ENCODE peak calls at places on chromosomes 2 and 18, in nine cellular contexts. H is stomach, X is ovary, Y is HepG2, G is upper lobe of left lung, L is transverse colon, F is sigmoid colon, N is SK-N-SH, A is tibial nerve. B is an unnamed sample. For H3K36me3, the result is how much of the 10 kb centered on the place peaks cover.

GRCh38 chr2:52336951-52337350 is 1305.0 kb upstream of the NRXN1 start:
- DNase-seq in H (no peak), L (no peak), Y (no peak), G (no peak), N (no peak), A (no peak), X (no peak), F (no peak), B (no peak)

GRCh38 chr18:53261241-53261640 is 921.2 kb downstream of the DCC start:
- DNase-seq in N (no peak), G (no peak), Y (no peak), F (no peak), X (no peak), A (no peak), L (no peak), H (no peak), B (no peak)

GRCh38 chr2:73920577-73921545 is 5.8 kb upstream of the DGUOK start:
- DNase-seq in N (peak), F (peak), X (no peak), A (no peak), L (peak), H (peak), Y (peak), G (peak), B (no peak)

GRCh38 chr2:44777542-44777941 is 164.0 kb upstream of the SIX3 start:
- DNase-seq in G (no peak), A (no peak), H (no peak), N (no peak), Y (no peak), L (peak), X (no peak), F (no peak), B (no peak)

GRCh38 chr18:76209597-76209996 is 285.4 kb downstream of the ZNF516 start:
- DNase-seq in N (no peak), Y (no peak), A (no peak), F (no peak), G (no peak), H (no peak), L (no peak), X (no peak), B (no peak)

GRCh38 chr2:106183093-106183837 is 10.8 kb downstream of the UXS1 start:
- DNase-seq in G (no peak), Y (no peak), L (no peak), X (no peak), F (no peak), N (no peak), H (no peak), A (no peak), B (no peak)

GRCh38 chr2:136863468-136863867 is 98.1 kb downstream of the THSD7B start:
- DNase-seq in L (no peak), F (no peak), G (no peak), N (no peak), Y (no peak), H (no peak), X (no peak), A (no peak), B (no peak)

GRCh38 chr2:20637147-20637546 is 13.8 kb downstream of the HS1BP3 start:
- DNase-seq in X (peak), L (no peak), N (no peak), F (peak), H (peak), A (no peak), Y (no peak), G (no peak), B (no peak)

GRCh38 chr18:44691148-44691925 is 10.6 kb downstream of the SETBP1 start:
- DNase-seq in A (no peak), F (no peak), N (no peak), X (no peak), G (no peak), L (no peak), H (no peak), Y (no peak), B (no peak)

GRCh38 chr18:46341989-46342525 is 237.9 kb downstream of the HAUS1 start:
- DNase-seq in G (no peak), F (peak), N (no peak), X (no peak), Y (no peak), L (no peak), H (no peak), A (no peak), B (no peak)

GRCh38 chr2:121490734-121491133 is 39.9 kb upstream of the RNU4ATAC start:
- DNase-seq in H (no peak), A (no peak), Y (no peak), X (no peak), G (no peak), N (no peak), F (no peak), L (no peak), B (no peak)

GRCh38 chr2:110807520-110807919 is 75.1 kb downstream of the ACOXL start:
- DNase-seq in X (no peak), N (no peak), L (no peak), Y (no peak), F (no peak), G (no peak), H (no peak), A (no peak), B (no peak)

GRCh38 chr2:70984576-70985282 is 6.3 kb downstream of the ANKRD53 start:
- DNase-seq in L (peak), X (peak), F (peak), G (peak), H (peak), N (peak), Y (no peak), A (no peak), B (peak)

GRCh38 chr2:174438146-174438886 is 42.8 kb downstream of the SCRN3 start:
- DNase-seq in N (no peak), L (no peak), F (peak), H (no peak), X (no peak), Y (no peak), G (no peak), A (peak), B (no peak)

GRCh38 chr2:237858294-237859081 is 935 bp upstream of the RAMP1 start:
- DNase-seq in F (peak), L (peak), H (peak), X (peak), A (peak), N (peak), Y (peak), G (peak), B (peak)

GRCh38 chr2:44943031-44943692 is 1.7 kb downstream of the SIX3 start:
- DNase-seq in Y (no peak), G (no peak), H (no peak), X (no peak), A (no peak), N (peak), F (no peak), L (no peak), B (no peak)

GRCh38 chr2:54838585-54839035 is 115.1 kb downstream of the EML6 start:
- DNase-seq in F (peak), G (peak), N (peak), H (peak), L (peak), Y (peak), A (peak), X (peak), B (no peak)

GRCh38 chr2:109102588-109103233 is 26.3 kb upstream of the SH3RF3 start:
- DNase-seq in X (no peak), A (no peak), F (no peak), Y (no peak), L (no peak), G (peak), H (no peak), N (no peak), B (no peak)

GRCh38 chr2:12769492-12770105 is 52.9 kb downstream of the TRIB2 start:
- DNase-seq in Y (no peak), A (no peak), H (no peak), X (no peak), G (no peak), L (no peak), N (no peak), F (peak), B (peak)

GRCh38 chr18:68723539-68723938 is 8.6 kb upstream of the TMX3 start:
- DNase-seq in L (no peak), A (no peak), H (no peak), F (no peak), N (no peak), G (no peak), Y (no peak), X (no peak), B (no peak)

GRCh38 chr2:38109732-38110181 is 33.8 kb upstream of the CYP1B1 start:
- DNase-seq in L (no peak), A (no peak), X (no peak), N (no peak), Y (peak), G (no peak), H (no peak), F (no peak), B (no peak)

GRCh38 chr2:233446121-233446520 is 91.8 kb downstream of the DGKD start:
- DNase-seq in Y (no peak), G (no peak), A (no peak), F (no peak), X (no peak), N (no peak), H (no peak), L (no peak), B (no peak)

GRCh38 chr2:198715304-198715703 is 742.4 kb downstream of the SATB2 start:
- DNase-seq in Y (no peak), A (no peak), H (no peak), F (no peak), L (no peak), G (no peak), N (no peak), X (no peak), B (no peak)

GRCh38 chr2:145652992-145653545 is 1133.2 kb upstream of the ZEB2 start:
- DNase-seq in H (no peak), Y (no peak), A (no peak), F (no peak), G (no peak), N (no peak), L (no peak), X (no peak), B (no peak)

GRCh38 chr18:50632895-50633515 is 73.1 kb downstream of the MAPK4 start:
- DNase-seq in X (no peak), A (no peak), Y (no peak), F (peak), N (no peak), L (peak), G (no peak), H (no peak), B (no peak)

GRCh38 chr2:33762636-33763035 is 163.5 kb upstream of the FAM98A start:
- DNase-seq in H (no peak), X (no peak), F (no peak), G (no peak), Y (no peak), A (no peak), N (no peak), L (no peak), B (no peak)
- H3K36me3 ChIP-seq in H (under half), X (under half), F (under half), G (under half), Y (under half), A (under half), N (under half), L (under half), B (under half)

DNA sequence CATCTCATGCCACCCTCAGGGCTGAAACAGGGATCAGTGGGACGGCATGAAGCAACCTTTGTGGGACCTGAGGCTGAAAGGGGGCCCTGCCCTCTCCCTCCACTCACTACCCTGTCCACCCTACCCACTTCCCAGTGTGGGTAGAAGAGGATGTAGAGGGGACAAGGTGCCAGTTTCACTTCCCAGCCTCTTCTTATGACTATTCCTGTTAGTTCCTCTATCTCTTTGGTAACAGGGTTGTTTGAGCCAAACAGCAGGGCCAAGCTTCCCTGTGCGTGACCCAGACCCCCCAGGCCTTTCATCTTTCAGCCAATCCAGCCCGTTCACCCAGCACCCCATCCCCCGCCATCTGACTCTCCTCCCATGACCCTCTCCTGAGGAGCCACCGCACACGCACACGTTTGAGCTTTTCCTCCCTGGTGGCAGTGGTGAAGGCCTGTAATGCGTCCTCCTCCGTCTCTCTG is 82.3 kb downstream of the STPG4 start:
- DNase-seq in Y (no peak), L (peak), A (no peak), F (no peak), G (peak), N (peak), H (peak), X (peak), B (no peak)
- TF ChIP-seq EP300 in Y (no peak), L (no peak), A (no peak), F (no peak), G (peak), N (no peak), H (no peak), X (no peak), B (no peak)

GRCh38 chr2:98732430-98733051 is 1.6 kb upstream of the MGAT4A start:
- DNase-seq in G (no peak), X (no peak), H (no peak), A (no peak), Y (no peak), N (no peak), L (no peak), F (no peak), B (no peak)

GRCh38 chr2:98730053-98730850 is 680 bp downstream of the MGAT4A start:
- DNase-seq in N (peak), H (peak), X (peak), Y (peak), F (peak), A (peak), L (peak), G (peak), B (no peak)

GRCh38 chr2:98729652-98730051 is 1.3 kb downstream of the MGAT4A start:
- DNase-seq in L (no peak), F (no peak), N (no peak), Y (no peak), X (no peak), A (no peak), H (no peak), G (no peak), B (no peak)

GRCh38 chr2:98731709-98732349 is 897 bp upstream of the MGAT4A start:
- DNase-seq in F (no peak), A (no peak), N (no peak), H (no peak), X (no peak), G (no peak), Y (peak), L (peak), B (no peak)

DNA sequence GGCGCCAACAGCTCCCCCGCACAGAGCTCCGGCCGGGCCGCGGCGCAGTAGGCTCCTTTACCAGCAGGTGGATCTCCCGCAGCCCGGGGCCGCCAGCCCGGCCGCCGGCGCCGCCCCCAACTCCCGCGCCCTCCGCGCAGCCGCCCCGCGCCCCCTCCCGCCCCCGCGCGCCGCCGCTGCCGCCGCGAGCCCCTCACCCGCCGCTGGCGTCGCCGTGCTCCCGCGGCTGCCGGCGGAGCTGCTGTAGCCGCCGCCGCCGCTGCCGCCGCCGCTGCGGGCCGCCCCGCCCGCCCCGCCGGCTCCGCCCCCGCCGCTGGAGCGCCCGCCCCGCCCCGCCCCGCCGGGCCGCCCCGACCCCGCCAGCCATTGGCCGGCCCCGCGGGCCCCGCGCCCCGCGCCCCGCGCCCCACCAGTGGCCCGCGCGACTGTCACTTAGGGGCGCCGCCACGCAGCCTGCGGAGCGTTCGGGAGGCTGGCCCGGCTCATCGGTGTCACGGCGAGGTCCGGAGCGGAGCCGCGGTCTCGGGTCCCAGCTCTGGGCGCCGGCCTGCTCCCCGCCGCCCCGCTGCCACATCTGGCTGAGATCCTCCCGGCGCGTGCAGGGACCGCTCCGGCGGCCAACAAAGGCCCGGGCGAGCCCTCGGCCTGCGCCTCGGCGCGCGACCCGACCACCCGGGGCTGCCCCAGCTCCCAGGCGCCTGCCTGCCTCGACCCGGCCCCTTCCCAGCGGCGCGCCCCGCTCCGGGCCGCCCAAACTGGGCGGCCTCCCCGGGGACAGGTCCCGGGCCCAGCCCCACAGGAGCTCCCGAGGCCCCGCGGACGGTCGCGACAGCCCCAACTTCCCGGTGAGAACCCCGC is at the start of gene MGAT4A:
- DNase-seq in Y (peak), F (peak), X (peak), H (peak), L (peak), A (peak), G (peak), N (peak), B (no peak)
- TF ChIP-seq CTCF in Y (no peak), F (no peak), X (peak), H (no peak), L (no peak), A (no peak), G (no peak), N (no peak), B (peak)

GRCh38 chr2:126797622-126798275 is 100.9 kb upstream of the TEX51 start:
- DNase-seq in A (no peak), L (no peak), F (peak), G (no peak), N (no peak), Y (no peak), X (no peak), H (peak), B (peak)

GRCh38 chr2:126799306-126799705 is 99.4 kb upstream of the TEX51 start:
- DNase-seq in N (no peak), X (no peak), Y (no peak), G (no peak), F (no peak), A (no peak), H (no peak), L (no peak), B (no peak)

GRCh38 chr2:126795661-126796060 is 103.0 kb upstream of the TEX51 start:
- DNase-seq in A (no peak), F (peak), X (no peak), L (no peak), N (no peak), G (no peak), Y (no peak), H (peak), B (peak)

GRCh38 chr2:126798276-126799140 is 100.2 kb upstream of the TEX51 start:
- DNase-seq in F (peak), N (no peak), Y (no peak), G (no peak), A (no peak), X (no peak), L (no peak), H (peak), B (peak)

GRCh38 chr2:126796931-126797621 is 101.6 kb upstream of the TEX51 start:
- DNase-seq in A (no peak), F (peak), X (no peak), H (peak), L (no peak), N (no peak), G (no peak), Y (no peak), B (peak)
- H3K36me3 ChIP-seq in A (under half), F (under half), X (under half), H (under half), L (under half), N (under half), G (under half), Y (under half), B (under half)